ENCODE peak calls at places on chromosomes 12 and 14, in seven cellular contexts. One of them, this sample, is unnamed.
A peak's percentile ranks its signal among the peaks of the same experiment; 100 is the strongest.

GRCh38 chr12:89156862-89157262 is 195.4 kb downstream of the DUSP6 start:
- DNase-seq in BE2C: no peak
- DNase-seq in stomach: no peak
- DNase-seq in CD8-positive, alpha-beta T cell: no peak
- DNase-seq in CD4-positive, alpha-beta T cell: no peak
- DNase-seq in tibial artery: no peak
- DNase-seq in A549: no peak
- DNase-seq in this sample: no peak

GRCh38 chr12:53495903-53496751 is 3.1 kb downstream of the MAP3K12 start:
- DNase-seq in BE2C: no peak
- DNase-seq in stomach: no peak
- DNase-seq in CD8-positive, alpha-beta T cell: no peak
- DNase-seq in CD4-positive, alpha-beta T cell: no peak
- DNase-seq in tibial artery: peak; percentile 72
- DNase-seq in A549: peak; percentile 36
- DNase-seq in this sample: no peak

GRCh38 chr12:92556141-92556540 is 146.6 kb upstream of the PLEKHG7 start:
- DNase-seq in BE2C: no peak
- DNase-seq in stomach: no peak
- DNase-seq in CD8-positive, alpha-beta T cell: no peak
- DNase-seq in CD4-positive, alpha-beta T cell: no peak
- DNase-seq in tibial artery: no peak
- DNase-seq in A549: no peak
- DNase-seq in this sample: no peak

GRCh38 chr12:124007810-124008570 is 35.0 kb downstream of the ZNF664 start:
- DNase-seq in BE2C: no peak
- DNase-seq in stomach: no peak
- DNase-seq in CD8-positive, alpha-beta T cell: no peak
- DNase-seq in CD4-positive, alpha-beta T cell: no peak
- DNase-seq in tibial artery: no peak
- DNase-seq in A549: no peak
- DNase-seq in this sample: no peak

GRCh38 chr14:73223049-73223448 is 14.3 kb upstream of the PAPLN start:
- DNase-seq in BE2C: no peak
- DNase-seq in stomach: no peak
- DNase-seq in CD8-positive, alpha-beta T cell: no peak
- DNase-seq in CD4-positive, alpha-beta T cell: no peak
- DNase-seq in tibial artery: no peak
- DNase-seq in A549: no peak
- DNase-seq in this sample: no peak

GRCh38 chr14:61643546-61643945 is 51.8 kb upstream of the HIF1A start:
- DNase-seq in BE2C: no peak
- DNase-seq in stomach: no peak
- DNase-seq in CD8-positive, alpha-beta T cell: no peak
- DNase-seq in CD4-positive, alpha-beta T cell: no peak
- DNase-seq in tibial artery: no peak
- DNase-seq in A549: no peak
- DNase-seq in this sample: no peak

GRCh38 chr12:122031342-122032216 is 9.9 kb downstream of the BCL7A start:
- DNase-seq in BE2C: peak; percentile 68
- DNase-seq in stomach: peak; percentile 65
- DNase-seq in CD8-positive, alpha-beta T cell: peak; percentile 22
- DNase-seq in CD4-positive, alpha-beta T cell: peak; percentile 35
- DNase-seq in tibial artery: no peak
- DNase-seq in A549: peak; percentile 79
- DNase-seq in this sample: peak; percentile 61

GRCh38 chr14:100841445-100842403 is 15.8 kb downstream of the MEG3 start:
- DNase-seq in BE2C: no peak
- DNase-seq in stomach: no peak
- DNase-seq in CD8-positive, alpha-beta T cell: no peak
- DNase-seq in CD4-positive, alpha-beta T cell: no peak
- DNase-seq in tibial artery: no peak
- DNase-seq in A549: no peak
- DNase-seq in this sample: no peak

GRCh38 chr14:100965296-100965695 is 61.8 kb upstream of the RTL1 start:
- DNase-seq in BE2C: no peak
- DNase-seq in stomach: no peak
- DNase-seq in CD8-positive, alpha-beta T cell: no peak
- DNase-seq in CD4-positive, alpha-beta T cell: no peak
- DNase-seq in tibial artery: no peak
- DNase-seq in A549: no peak
- DNase-seq in this sample: no peak

GRCh38 chr12:91040356-91040755 is 17.5 kb downstream of the KERA start:
- DNase-seq in BE2C: no peak
- DNase-seq in stomach: no peak
- DNase-seq in CD8-positive, alpha-beta T cell: no peak
- DNase-seq in CD4-positive, alpha-beta T cell: no peak
- DNase-seq in tibial artery: no peak
- DNase-seq in A549: no peak
- DNase-seq in this sample: no peak

GRCh38 chr12:70383484-70383883 is 17.4 kb downstream of the KCNMB4 start:
- DNase-seq in BE2C: no peak
- DNase-seq in stomach: no peak
- DNase-seq in CD8-positive, alpha-beta T cell: no peak
- DNase-seq in CD4-positive, alpha-beta T cell: no peak
- DNase-seq in tibial artery: no peak
- DNase-seq in A549: no peak
- DNase-seq in this sample: no peak

GRCh38 chr12:65528127-65528526 is 249.6 kb downstream of the MSRB3 start:
- DNase-seq in BE2C: no peak
- DNase-seq in stomach: no peak
- DNase-seq in CD8-positive, alpha-beta T cell: no peak
- DNase-seq in CD4-positive, alpha-beta T cell: no peak
- DNase-seq in tibial artery: no peak
- DNase-seq in A549: no peak
- DNase-seq in this sample: no peak

GRCh38 chr12:95608252-95609033 is 57.2 kb upstream of the USP44 start:
- DNase-seq in BE2C: no peak
- DNase-seq in stomach: peak; percentile 85
- DNase-seq in CD8-positive, alpha-beta T cell: no peak
- DNase-seq in CD4-positive, alpha-beta T cell: no peak
- DNase-seq in tibial artery: peak; percentile 88
- DNase-seq in A549: peak; percentile 46
- DNase-seq in this sample: no peak

GRCh38 chr14:37594238-37594915 is 672 bp downstream of the FOXA1 start:
- DNase-seq in BE2C: peak; percentile 62
- DNase-seq in stomach: peak; percentile 82
- DNase-seq in CD8-positive, alpha-beta T cell: no peak
- DNase-seq in CD4-positive, alpha-beta T cell: no peak
- DNase-seq in tibial artery: no peak
- DNase-seq in A549: peak; percentile 75
- DNase-seq in this sample: no peak

GRCh38 chr12:1915082-1915968 is 3.1 kb downstream of the CACNA2D4 start:
- DNase-seq in BE2C: no peak
- DNase-seq in stomach: peak; percentile 17
- DNase-seq in CD8-positive, alpha-beta T cell: peak; percentile 18
- DNase-seq in CD4-positive, alpha-beta T cell: peak; percentile 31
- DNase-seq in tibial artery: no peak
- DNase-seq in A549: no peak
- DNase-seq in this sample: no peak

GRCh38 chr12:46358325-46358700 is 14.3 kb downstream of the SLC38A2 start:
- DNase-seq in BE2C: no peak
- DNase-seq in stomach: no peak
- DNase-seq in CD8-positive, alpha-beta T cell: no peak
- DNase-seq in CD4-positive, alpha-beta T cell: no peak
- DNase-seq in tibial artery: no peak
- DNase-seq in A549: no peak
- DNase-seq in this sample: no peak

GRCh38 chr12:39102474-39103209 is 197.3 kb upstream of the CPNE8 start:
- DNase-seq in BE2C: no peak
- DNase-seq in stomach: no peak
- DNase-seq in CD8-positive, alpha-beta T cell: no peak
- DNase-seq in CD4-positive, alpha-beta T cell: no peak
- DNase-seq in tibial artery: no peak
- DNase-seq in A549: no peak
- DNase-seq in this sample: no peak

GRCh38 chr12:68591716-68592437 is 18.8 kb upstream of the RAP1B start:
- DNase-seq in BE2C: no peak
- DNase-seq in stomach: no peak
- DNase-seq in CD8-positive, alpha-beta T cell: no peak
- DNase-seq in CD4-positive, alpha-beta T cell: peak; percentile 25
- DNase-seq in tibial artery: no peak
- DNase-seq in A549: no peak
- DNase-seq in this sample: no peak

GRCh38 chr12:108097160-108097911 is 31.8 kb upstream of the WSCD2 start:
- DNase-seq in BE2C: no peak
- DNase-seq in stomach: no peak
- DNase-seq in CD8-positive, alpha-beta T cell: no peak
- DNase-seq in CD4-positive, alpha-beta T cell: no peak
- DNase-seq in tibial artery: peak; percentile 72
- DNase-seq in A549: no peak
- DNase-seq in this sample: no peak

GRCh38 chr12:108099085-108099484 is 30.0 kb upstream of the WSCD2 start:
- DNase-seq in BE2C: no peak
- DNase-seq in stomach: no peak
- DNase-seq in CD8-positive, alpha-beta T cell: no peak
- DNase-seq in CD4-positive, alpha-beta T cell: no peak
- DNase-seq in tibial artery: no peak
- DNase-seq in A549: no peak
- DNase-seq in this sample: no peak

GRCh38 chr12:108099778-108100177 is 29.3 kb upstream of the WSCD2 start:
- DNase-seq in BE2C: no peak
- DNase-seq in stomach: no peak
- DNase-seq in CD8-positive, alpha-beta T cell: no peak
- DNase-seq in CD4-positive, alpha-beta T cell: no peak
- DNase-seq in tibial artery: no peak
- DNase-seq in A549: no peak
- DNase-seq in this sample: no peak

GRCh38 chr12:108101605-108102175 is 27.4 kb upstream of the WSCD2 start:
- DNase-seq in BE2C: peak; percentile 39
- DNase-seq in stomach: no peak
- DNase-seq in CD8-positive, alpha-beta T cell: no peak
- DNase-seq in CD4-positive, alpha-beta T cell: no peak
- DNase-seq in tibial artery: no peak
- DNase-seq in A549: no peak
- DNase-seq in this sample: no peak

DNA sequence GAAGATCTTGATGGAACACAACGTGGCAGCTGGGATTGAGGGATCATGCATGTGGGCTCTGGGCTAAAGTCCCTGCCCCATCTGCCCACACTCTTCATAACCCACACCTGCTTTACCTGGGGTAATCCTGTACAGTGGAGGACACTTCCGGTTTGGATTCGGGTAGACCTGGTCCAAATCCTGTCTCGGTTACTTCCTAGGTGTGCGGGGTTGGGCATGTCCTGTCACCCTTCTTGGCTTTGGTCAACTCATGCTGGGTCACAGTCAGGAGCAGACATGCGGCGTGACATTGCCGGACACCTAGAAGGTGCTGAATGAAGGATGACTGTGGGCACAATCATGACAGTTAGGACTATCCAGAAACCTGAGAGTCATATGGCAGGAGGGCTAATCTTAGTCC is 30.7 kb upstream of the WSCD2 start:
- DNase-seq in BE2C: no peak
- DNase-seq in stomach: no peak
- DNase-seq in CD8-positive, alpha-beta T cell: no peak
- DNase-seq in CD4-positive, alpha-beta T cell: no peak
- DNase-seq in tibial artery: no peak
- DNase-seq in A549: no peak
- DNase-seq in this sample: no peak
- TF ChIP-seq CTCF in BE2C: no peak
- TF ChIP-seq CTCF in stomach: no peak
- TF ChIP-seq CTCF in CD8-positive, alpha-beta T cell: no peak
- TF ChIP-seq CTCF in CD4-positive, alpha-beta T cell: no peak
- TF ChIP-seq CTCF in tibial artery: no peak
- TF ChIP-seq CTCF in A549: no peak
- TF ChIP-seq CTCF in this sample: no peak

GRCh38 chr12:58105225-58106119 is 164.1 kb downstream of the ATP23 start:
- DNase-seq in BE2C: no peak
- DNase-seq in stomach: no peak
- DNase-seq in CD8-positive, alpha-beta T cell: no peak
- DNase-seq in CD4-positive, alpha-beta T cell: no peak
- DNase-seq in tibial artery: no peak
- DNase-seq in A549: peak; percentile 14
- DNase-seq in this sample: no peak
- TF ChIP-seq CTCF in BE2C: peak; percentile 20
- TF ChIP-seq CTCF in stomach: no peak
- TF ChIP-seq CTCF in CD8-positive, alpha-beta T cell: no peak
- TF ChIP-seq CTCF in CD4-positive, alpha-beta T cell: no peak
- TF ChIP-seq CTCF in tibial artery: no peak
- TF ChIP-seq CTCF in A549: no peak
- TF ChIP-seq CTCF in this sample: no peak

GRCh38 chr12:56315626-56316473 is at the start of gene CNPY2:
- DNase-seq in BE2C: peak; percentile 98
- DNase-seq in stomach: peak; percentile 95
- DNase-seq in CD8-positive, alpha-beta T cell: peak; percentile 90
- DNase-seq in CD4-positive, alpha-beta T cell: peak; percentile 90
- DNase-seq in tibial artery: peak; percentile 97
- DNase-seq in A549: peak; percentile 97
- DNase-seq in this sample: peak; percentile 85
- TF ChIP-seq CTCF in BE2C: peak; percentile 40
- TF ChIP-seq CTCF in stomach: peak; percentile 36
- TF ChIP-seq CTCF in CD8-positive, alpha-beta T cell: no peak
- TF ChIP-seq CTCF in CD4-positive, alpha-beta T cell: no peak
- TF ChIP-seq CTCF in tibial artery: peak; percentile 11
- TF ChIP-seq CTCF in A549: no peak
- TF ChIP-seq CTCF in this sample: no peak

GRCh38 chr12:48907243-48907642 is 18.0 kb downstream of the FKBP11 start:
- DNase-seq in BE2C: no peak
- DNase-seq in stomach: no peak
- DNase-seq in CD8-positive, alpha-beta T cell: no peak
- DNase-seq in CD4-positive, alpha-beta T cell: no peak
- DNase-seq in tibial artery: no peak
- DNase-seq in A549: no peak
- DNase-seq in this sample: no peak

GRCh38 chr12:48899651-48900050 is 25.6 kb downstream of the FKBP11 start:
- DNase-seq in BE2C: no peak
- DNase-seq in stomach: no peak
- DNase-seq in CD8-positive, alpha-beta T cell: no peak
- DNase-seq in CD4-positive, alpha-beta T cell: no peak
- DNase-seq in tibial artery: no peak
- DNase-seq in A549: no peak
- DNase-seq in this sample: no peak

GRCh38 chr12:48903363-48903981 is 21.8 kb downstream of the FKBP11 start:
- DNase-seq in BE2C: no peak
- DNase-seq in stomach: no peak
- DNase-seq in CD8-positive, alpha-beta T cell: no peak
- DNase-seq in CD4-positive, alpha-beta T cell: no peak
- DNase-seq in tibial artery: no peak
- DNase-seq in A549: no peak
- DNase-seq in this sample: no peak

GRCh38 chr12:48901278-48901677 is 24.0 kb downstream of the FKBP11 start:
- DNase-seq in BE2C: no peak
- DNase-seq in stomach: no peak
- DNase-seq in CD8-positive, alpha-beta T cell: no peak
- DNase-seq in CD4-positive, alpha-beta T cell: no peak
- DNase-seq in tibial artery: no peak
- DNase-seq in A549: no peak
- DNase-seq in this sample: no peak

DNA sequence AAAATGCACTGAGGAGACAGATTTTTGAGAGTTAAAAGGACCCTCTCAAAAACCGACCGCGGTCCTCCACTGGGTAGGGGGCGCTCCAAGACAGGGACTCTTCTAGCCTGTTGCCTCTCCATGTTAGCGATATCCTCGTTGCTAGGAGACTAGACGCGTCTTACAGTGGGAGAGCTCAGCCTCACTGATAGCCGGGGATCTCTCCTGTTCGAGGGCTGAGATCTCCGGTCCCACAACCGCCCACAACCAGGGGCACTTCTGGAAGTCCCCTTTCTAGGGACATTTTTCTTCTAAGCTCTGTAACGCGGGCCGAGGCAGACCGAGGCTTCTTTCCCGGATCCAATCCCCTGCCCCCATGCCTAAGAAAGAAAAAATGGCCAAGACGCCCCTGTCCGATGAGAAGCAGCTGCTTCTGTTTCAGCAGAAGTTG is 21.3 kb downstream of the FKBP11 start:
- DNase-seq in BE2C: peak; percentile 92
- DNase-seq in stomach: peak; percentile 70
- DNase-seq in CD8-positive, alpha-beta T cell: peak; percentile 77
- DNase-seq in CD4-positive, alpha-beta T cell: peak; percentile 82
- DNase-seq in tibial artery: peak; percentile 58
- DNase-seq in A549: peak; percentile 92
- DNase-seq in this sample: peak; percentile 53
- TF ChIP-seq CTCF in BE2C: peak; percentile 90
- TF ChIP-seq CTCF in stomach: peak; percentile 30
- TF ChIP-seq CTCF in CD8-positive, alpha-beta T cell: peak; percentile 79
- TF ChIP-seq CTCF in CD4-positive, alpha-beta T cell: peak; percentile 80
- TF ChIP-seq CTCF in tibial artery: peak; percentile 19
- TF ChIP-seq CTCF in A549: peak; percentile 90
- TF ChIP-seq CTCF in this sample: no peak